ENCODE peak calls at places on chromosomes 7 and 10, in four cellular contexts. F, K, Z and N are unnamed samples. For H3K27me3 and H3K9me3, the result is how much of the 10 kb centered on the place peaks cover.

GRCh38 chr7:104943502-104944343 is 70.3 kb upstream of the KMT2E start:
- DNase-seq in F (peak), K (peak), Z (peak), N (peak)

GRCh38 chr10:28883741-28884443 is 206.6 kb downstream of the BAMBI start:
- DNase-seq in F (no peak), K (no peak), Z (no peak), N (no peak)

GRCh38 chr7:151406051-151406875 is 3.6 kb downstream of the WDR86 start:
- DNase-seq in F (no peak), K (no peak), Z (no peak), N (no peak)

GRCh38 chr7:20797174-20798080 is 10.7 kb upstream of the SP8 start:
- DNase-seq in F (no peak), K (peak), Z (no peak), N (no peak)

GRCh38 chr10:60107308-60107976 is 201.1 kb upstream of the CCDC6 start:
- DNase-seq in F (no peak), K (peak), Z (no peak), N (no peak)

GRCh38 chr10:75076387-75076786 is 35.1 kb upstream of the SAMD8 start:
- DNase-seq in F (no peak), K (no peak), Z (no peak), N (no peak)

GRCh38 chr10:28807760-28808613 is 130.7 kb downstream of the BAMBI start:
- DNase-seq in F (no peak), K (no peak), Z (no peak), N (no peak)

GRCh38 chr10:81843042-81843441 is 32.0 kb upstream of the NRG3 start:
- DNase-seq in F (no peak), K (no peak), Z (no peak), N (no peak)

GRCh38 chr7:154795437-154795836 is 207.5 kb downstream of the PAXIP1 start:
- DNase-seq in F (no peak), K (no peak), Z (no peak), N (no peak)

GRCh38 chr7:50812847-50813475 is 30.3 kb upstream of the GRB10 start:
- DNase-seq in F (peak), K (peak), Z (peak), N (no peak)

GRCh38 chr7:1540391-1541271 is 10.1 kb downstream of the MAFK start:
- DNase-seq in F (no peak), K (no peak), Z (no peak), N (no peak)

GRCh38 chr7:22426463-22427121 is 69.6 kb upstream of the RAPGEF5 start:
- DNase-seq in F (no peak), K (no peak), Z (no peak), N (no peak)

GRCh38 chr7:128207609-128208008 is 33.5 kb upstream of the LEP start:
- DNase-seq in F (no peak), K (no peak), Z (no peak), N (no peak)

GRCh38 chr7:74579800-74580685 is 77.5 kb upstream of the GTF2I start:
- DNase-seq in F (peak), K (peak), Z (peak), N (no peak)

GRCh38 chr7:17601921-17602320 is 303.5 kb downstream of the AHR start:
- DNase-seq in F (no peak), K (no peak), Z (no peak), N (no peak)

DNA sequence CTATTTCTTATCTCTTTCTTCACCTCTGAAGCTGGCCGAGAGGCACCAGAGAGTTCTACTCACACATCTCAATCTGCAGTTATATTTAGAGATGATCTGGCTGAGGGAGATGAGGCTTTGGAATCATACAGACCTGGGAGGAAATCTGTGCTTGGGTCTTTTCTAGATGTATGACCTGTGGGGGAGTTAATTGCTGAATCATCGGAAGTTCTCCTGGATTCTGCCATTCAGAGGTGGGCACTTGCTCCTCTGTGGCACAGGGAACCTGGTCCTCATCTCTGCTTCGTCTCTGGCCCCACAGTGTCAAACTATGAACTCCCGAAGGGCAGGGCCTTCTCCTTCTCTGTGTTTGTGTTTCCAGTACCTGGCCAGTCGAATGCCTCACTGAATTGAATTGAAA is 52.5 kb downstream of the BLNK start:
- DNase-seq in F (no peak), K (no peak), Z (no peak), N (no peak)
- H3K27me3 ChIP-seq in F (under half), K (under half), Z (under half), N (under half)

GRCh38 chr10:31033166-31033565 is 1.5 kb upstream of the ZNF438 start:
- DNase-seq in F (no peak), K (no peak), Z (peak), N (no peak)
- H3K4me3 ChIP-seq in F (peak), K (no peak), Z (peak), N (no peak)

GRCh38 chr10:113207924-113208323 is 257.9 kb downstream of the TCF7L2 start:
- DNase-seq in F (no peak), K (no peak), Z (no peak), N (no peak)
- H3K9me3 ChIP-seq in F (under half), K (under half), Z (under half), N (under half)

GRCh38 chr10:114038819-114039218 is 4.8 kb upstream of the ADRB1 start:
- DNase-seq in F (no peak), K (no peak), Z (no peak), N (no peak)
- H3K27me3 ChIP-seq in F (half or more), K (under half), Z (under half), N (under half)

DNA sequence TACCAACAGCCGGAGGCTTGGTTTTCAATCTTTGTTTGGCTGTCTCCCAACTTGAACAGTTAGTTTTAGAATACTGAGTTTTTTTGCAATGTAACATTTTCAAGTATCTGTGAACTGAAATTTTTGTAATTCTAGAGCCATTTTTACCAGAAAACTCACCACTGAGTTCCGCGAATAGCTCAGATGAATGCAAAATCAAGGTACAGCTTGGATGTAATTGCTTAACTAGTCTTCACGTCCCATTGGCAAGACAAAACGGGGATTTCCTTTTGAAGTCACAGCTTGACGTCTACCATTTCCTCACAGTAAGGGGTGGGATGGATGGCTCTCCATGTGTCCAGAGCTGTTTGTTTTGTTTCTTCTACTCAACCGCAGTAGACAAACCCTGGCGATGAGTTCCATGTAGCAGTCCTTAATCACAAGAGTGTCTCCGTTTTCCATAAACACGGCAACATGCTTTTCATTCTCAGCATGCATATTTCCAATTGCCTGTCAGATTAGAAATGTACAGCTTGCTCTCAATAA is 55.8 kb upstream of the FGFR2 start:
- DNase-seq in F (no peak), K (no peak), Z (no peak), N (no peak)
- H3K4me3 ChIP-seq in F (no peak), K (no peak), Z (no peak), N (no peak)

GRCh38 chr10:125033146-125033924 is 91.4 kb downstream of the ZRANB1 start:
- DNase-seq in F (no peak), K (no peak), Z (no peak), N (no peak)
- H3K9me3 ChIP-seq in F (under half), K (under half), Z (under half), N (under half)

DNA sequence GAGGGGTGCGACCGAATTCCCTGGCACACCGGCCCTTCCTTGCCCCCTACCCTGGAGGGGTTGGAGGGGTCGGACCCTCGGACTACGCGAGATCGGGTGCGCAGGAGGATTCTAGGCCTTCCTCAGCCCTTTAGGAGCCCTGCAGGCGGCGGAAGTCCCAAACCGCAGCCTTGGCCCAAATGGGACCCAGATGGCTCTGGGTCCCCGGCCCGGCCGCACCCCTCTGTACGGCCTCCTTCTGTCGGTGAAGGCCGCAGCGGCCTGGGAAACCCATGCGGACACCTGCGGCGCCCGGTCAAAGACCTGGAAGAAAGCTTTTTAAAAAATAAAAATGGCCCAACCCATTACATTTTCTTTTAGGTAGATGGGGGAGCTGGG is 2.4 kb upstream of the VAX1 start:
- DNase-seq in F (no peak), K (no peak), Z (no peak), N (no peak)
- H3K27me3 ChIP-seq in F (half or more), K (under half), Z (half or more), N (under half)

DNA sequence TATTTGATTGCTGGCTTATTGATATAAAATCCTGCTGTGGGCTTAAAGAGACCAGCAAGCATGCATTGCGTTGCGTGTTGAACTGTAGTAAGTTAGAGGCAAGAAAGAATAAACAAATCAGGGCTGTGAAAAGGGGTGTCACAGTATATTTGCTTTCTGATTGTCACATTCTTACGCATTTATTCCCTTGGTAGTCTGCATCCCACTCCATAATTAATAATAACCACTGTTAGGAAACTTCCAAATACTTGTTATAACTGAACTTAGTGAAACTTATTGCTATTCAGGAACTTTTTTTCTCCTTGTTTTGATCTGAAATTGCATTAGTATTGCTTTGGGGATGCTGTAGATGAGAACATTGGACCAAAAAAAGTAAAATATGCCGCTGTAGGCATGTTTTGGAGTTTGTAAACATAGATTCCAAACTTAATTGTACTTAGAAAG is 1.7 kb downstream of the PPP1R9A start:
- DNase-seq in F (no peak), K (no peak), Z (no peak), N (no peak)
- H3K4me3 ChIP-seq in F (peak), K (peak), Z (peak), N (no peak)

GRCh38 chr10:51852297-51852696 is 152.9 kb upstream of the CSTF2T start:
- DNase-seq in F (no peak), K (no peak), Z (no peak), N (no peak)
- H3K9me3 ChIP-seq in F (under half), K (under half), Z (under half), N (under half)

DNA sequence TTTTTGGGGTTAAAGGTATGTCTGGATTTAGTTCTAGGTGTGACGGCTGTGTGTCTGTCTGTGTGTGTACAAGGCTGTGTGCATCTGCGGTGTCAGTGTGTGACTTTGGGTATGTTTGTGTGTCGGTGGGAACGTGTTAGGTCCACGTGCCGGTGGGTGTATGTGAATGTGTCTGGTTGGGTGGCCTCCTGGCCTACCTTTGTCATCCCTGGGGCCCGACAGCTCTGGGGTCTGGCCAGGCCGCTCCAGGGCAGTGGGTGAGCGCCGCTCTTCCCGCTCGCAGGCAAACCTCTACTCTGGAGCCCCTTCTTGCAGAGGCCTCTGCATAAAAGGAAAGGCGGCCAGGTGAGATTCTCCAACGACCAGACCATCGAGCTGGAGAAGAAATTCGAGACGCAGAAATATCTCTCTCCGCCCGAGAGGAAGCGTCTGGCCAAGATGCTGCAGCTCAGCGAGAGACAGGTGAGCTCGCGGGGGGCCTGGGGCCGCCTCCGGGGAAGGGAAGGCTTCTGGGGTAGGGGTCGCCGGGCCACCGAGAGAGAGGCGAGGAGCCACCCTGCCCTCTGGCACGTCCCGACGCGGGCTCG is 2.4 kb downstream of the HHEX start:
- DNase-seq in F (no peak), K (no peak), Z (no peak), N (no peak)
- H3K27me3 ChIP-seq in F (half or more), K (under half), Z (under half), N (under half)